ENCODE peak calls at places on chromosome 2, in four cellular contexts. S is AG04450; N is caudate nucleus; H is CD8-positive, alpha-beta memory T cell. B is an unnamed sample.

GRCh38 chr2:218169757-218170546 is 3.2 kb upstream of the CXCR1 start:
- DNase-seq in N (no peak), H (no peak), S (no peak), B (no peak)

GRCh38 chr2:72204156-72204781 is 56.6 kb upstream of the CYP26B1 start:
- DNase-seq in N (no peak), S (no peak), H (no peak), B (no peak)

GRCh38 chr2:20040489-20041172 is 10.8 kb downstream of the LAPTM4A start:
- DNase-seq in S (no peak), H (no peak), N (no peak), B (no peak)

GRCh38 chr2:63719052-63719451 is 122.6 kb upstream of the UGP2 start:
- DNase-seq in H (no peak), S (no peak), N (no peak), B (no peak)

GRCh38 chr2:37775908-37776250 is 104.4 kb upstream of the CDC42EP3 start:
- DNase-seq in H (no peak), N (no peak), S (no peak), B (no peak)

GRCh38 chr2:148781544-148781943 is 93.5 kb upstream of the KIF5C start:
- DNase-seq in S (no peak), N (no peak), H (no peak), B (no peak)

GRCh38 chr2:201191132-201191875 is 8.4 kb downstream of the CASP10 start:
- DNase-seq in N (no peak), S (no peak), H (peak; percentile 26), B (no peak)

GRCh38 chr2:84846041-84846663 is 34.7 kb downstream of the TRABD2A start:
- DNase-seq in S (no peak), H (peak; percentile 75), N (no peak), B (no peak)

GRCh38 chr2:224126001-224126400 is 86.9 kb upstream of the SERPINE2 start:
- DNase-seq in S (no peak), N (no peak), H (no peak), B (no peak)

GRCh38 chr2:227890495-227891079 is 19.2 kb downstream of the DAW1 start:
- DNase-seq in H (peak; percentile 7), S (peak; percentile 10), N (no peak), B (no peak)

GRCh38 chr2:220469201-220469600 is 841.8 kb downstream of the SLC4A3 start:
- DNase-seq in H (no peak), N (no peak), S (peak; percentile 36), B (no peak)

GRCh38 chr2:31271851-31272267 is 37.9 kb downstream of the EHD3 start:
- DNase-seq in H (no peak), N (no peak), S (no peak), B (no peak)

GRCh38 chr2:231673348-231673770 is 35.0 kb upstream of the PTMA start:
- DNase-seq in N (no peak), S (no peak), H (no peak), B (no peak)

GRCh38 chr2:159086332-159086731 is 117.9 kb downstream of the TANC1 start:
- DNase-seq in N (no peak), H (no peak), S (no peak), B (no peak)

GRCh38 chr2:68371581-68371980 is 6.5 kb downstream of the PLEK start:
- DNase-seq in H (peak; percentile 26), S (no peak), N (no peak), B (no peak)

GRCh38 chr2:32128636-32129035 is 37.0 kb upstream of the SLC30A6 start:
- DNase-seq in H (no peak), N (no peak), S (no peak), B (no peak)

GRCh38 chr2:27727257-27727656 is 44.3 kb upstream of the MRPL33 start:
- DNase-seq in N (no peak), H (no peak), S (no peak), B (no peak)

GRCh38 chr2:189466656-189467055 is 25.4 kb downstream of the WDR75 start:
- DNase-seq in N (no peak), S (peak; percentile 1), H (no peak), B (no peak)

GRCh38 chr2:203873921-203874631 is 6.5 kb downstream of the CTLA4 start:
- DNase-seq in S (no peak), H (no peak), N (no peak), B (no peak)

GRCh38 chr2:8882094-8882493 is 44.7 kb upstream of the KIDINS220 start:
- DNase-seq in H (no peak), N (no peak), S (no peak), B (no peak)

GRCh38 chr2:128405467-128405900 is 86.8 kb upstream of the HS6ST1 start:
- DNase-seq in H (no peak), S (no peak), N (no peak), B (no peak)

GRCh38 chr2:10814571-10815331 is 2.2 kb upstream of the PDIA6 start:
- DNase-seq in N (no peak), H (no peak), S (no peak), B (no peak)

DNA sequence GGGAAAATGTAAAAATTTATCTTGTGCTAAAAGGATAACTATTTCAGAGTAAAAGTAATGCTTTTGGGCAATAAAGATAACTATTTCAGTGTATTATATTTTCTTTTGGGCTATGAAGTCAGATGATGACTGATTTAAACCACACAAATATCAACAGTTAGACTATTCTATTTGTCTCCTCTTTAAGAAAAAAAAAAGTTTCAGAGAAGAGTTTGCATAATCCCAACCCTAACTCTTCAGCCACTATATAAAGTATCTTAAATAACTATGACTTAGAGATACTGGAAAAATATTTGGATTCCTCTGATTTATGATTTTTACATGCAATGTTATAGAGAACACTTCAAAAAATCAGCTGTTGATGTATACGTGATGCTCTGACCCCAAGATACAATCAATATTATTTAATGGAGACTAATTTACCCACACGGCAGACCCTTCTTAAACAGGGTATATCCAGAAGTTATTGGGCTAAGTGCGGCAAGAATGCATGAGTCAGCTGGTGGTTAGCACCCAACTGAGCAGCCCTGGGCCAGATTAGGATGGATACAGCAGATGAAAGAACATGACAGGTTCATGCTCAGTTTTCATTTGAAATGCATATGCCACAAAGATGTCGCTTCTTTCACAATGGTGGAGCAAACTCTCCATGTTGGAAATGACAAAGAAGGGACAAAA is 279.0 kb downstream of the AFF3 start:
- DNase-seq in H (no peak), S (no peak), N (no peak), B (no peak)
- H3K27ac ChIP-seq in H (no peak overlapping the region), S (no peak overlapping the region), N (no peak overlapping the region), B (no peak overlapping the region)

GRCh38 chr2:173048901-173049661 is 26.6 kb upstream of the MAP3K20 start:
- DNase-seq in N (no peak), S (peak; percentile 90), H (no peak), B (peak; percentile 99)
- H3K27ac ChIP-seq in N (peak overlapping the region; percentile 15), S (peak overlapping the region; percentile 49), H (no peak overlapping the region), B (peak overlapping the region; percentile 97)

GRCh38 chr2:182378759-182379158 is 48.1 kb downstream of the PDE1A start:
- DNase-seq in N (no peak), S (no peak), H (no peak), B (no peak)
- H3K27ac ChIP-seq in N (no peak overlapping the region), S (no peak overlapping the region), H (no peak overlapping the region), B (no peak overlapping the region)

DNA sequence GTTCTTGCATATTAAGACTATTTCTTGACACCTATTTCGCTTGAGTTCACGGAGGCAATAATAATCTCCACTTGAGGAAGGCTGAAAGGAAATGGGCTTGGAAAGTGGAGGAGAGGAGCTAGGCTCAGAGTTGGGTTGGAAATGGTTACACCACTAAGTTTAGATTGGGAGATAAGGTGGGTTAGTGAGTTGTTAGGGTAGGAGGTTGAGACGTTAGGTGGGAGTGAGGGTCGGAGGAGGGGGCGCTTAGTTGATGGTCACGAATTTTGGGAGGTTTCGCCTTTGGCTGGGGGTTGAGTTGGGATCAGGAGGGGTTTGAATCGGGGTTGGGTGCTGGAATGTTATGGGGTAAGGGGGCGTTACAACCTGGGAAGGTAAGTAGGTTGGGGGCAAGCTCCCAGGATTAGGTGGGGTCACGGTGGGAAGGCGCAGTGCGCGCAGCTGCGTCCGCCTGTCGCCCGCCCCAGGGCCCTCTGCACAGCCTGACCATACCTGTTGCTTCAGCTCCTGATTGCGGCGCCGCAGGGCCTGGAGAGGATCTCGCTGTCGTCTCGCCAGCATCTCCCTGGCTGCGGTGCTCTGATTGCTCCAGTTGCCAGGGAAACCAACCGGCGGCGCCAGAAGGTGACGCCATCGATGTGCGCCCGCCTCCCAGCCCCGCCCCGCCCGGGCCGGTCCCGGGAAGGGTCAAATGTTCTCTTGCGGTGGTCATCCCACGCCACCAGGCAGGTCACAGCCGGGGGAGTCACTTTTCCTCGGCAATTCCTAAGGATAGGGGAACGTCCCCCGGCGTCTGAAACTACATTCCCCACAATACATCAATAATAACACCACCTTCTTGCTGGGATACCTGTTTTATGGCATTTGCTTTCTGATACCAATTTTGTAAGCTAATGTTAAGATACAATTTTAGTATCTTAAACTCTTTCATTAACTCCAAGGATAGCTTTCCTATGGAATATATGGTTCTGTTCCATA is at the start of gene NPHP1:
- DNase-seq in H (peak; percentile 82), S (peak; percentile 44), N (peak; percentile 86), B (peak; percentile 27)
- H3K27ac ChIP-seq in H (peak within 1 kb of the TSS; percentile 71), S (no peak within 1 kb of the TSS), N (peak within 1 kb of the TSS; percentile 42), B (peak within 1 kb of the TSS; percentile 21)

DNA sequence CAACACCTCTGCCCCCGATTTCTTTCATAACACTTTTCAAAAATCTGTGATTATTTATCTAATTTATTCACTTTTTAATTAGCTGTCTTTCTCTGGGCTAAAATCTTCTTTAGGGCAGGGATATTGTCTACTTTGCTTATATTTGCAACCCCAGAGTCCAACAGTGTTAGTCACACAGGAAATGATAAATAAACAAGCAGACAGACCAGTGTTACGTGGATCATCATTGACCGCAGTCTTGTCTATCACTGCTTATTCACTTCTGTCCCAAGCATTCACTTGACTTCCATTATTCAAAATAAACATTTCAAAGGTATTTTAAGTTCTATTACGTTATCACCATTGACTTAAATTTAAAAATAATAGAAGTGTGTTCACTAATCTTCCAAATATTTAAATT is 237.6 kb upstream of the UBE2E3 start:
- DNase-seq in H (no peak), N (no peak), S (no peak), B (peak; percentile 40)
- H3K27ac ChIP-seq in H (no peak overlapping the region), N (no peak overlapping the region), S (no peak overlapping the region), B (peak overlapping the region; percentile 82)

DNA sequence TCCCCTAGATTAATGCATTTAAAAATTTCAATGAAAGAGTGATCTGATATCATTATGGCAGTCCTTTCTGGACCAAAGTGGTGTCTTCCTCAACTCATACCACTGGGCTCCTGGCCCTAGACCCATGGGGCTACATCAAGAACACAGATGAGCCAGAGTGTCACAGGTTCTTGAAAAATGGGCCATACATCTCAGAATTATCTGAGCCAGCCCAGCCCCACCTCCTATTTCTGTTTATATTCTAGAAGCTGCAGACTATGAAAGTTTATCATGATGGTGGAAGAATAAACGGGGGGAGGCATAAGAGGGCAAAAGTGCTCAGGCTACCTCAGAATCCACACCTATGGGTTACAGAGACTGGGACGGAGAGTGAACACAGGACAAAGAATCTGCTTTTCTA is 120.6 kb upstream of the TACR1 start:
- DNase-seq in N (no peak), S (no peak), H (no peak), B (no peak)
- H3K27ac ChIP-seq in N (no peak overlapping the region), S (no peak overlapping the region), H (no peak overlapping the region), B (no peak overlapping the region)

DNA sequence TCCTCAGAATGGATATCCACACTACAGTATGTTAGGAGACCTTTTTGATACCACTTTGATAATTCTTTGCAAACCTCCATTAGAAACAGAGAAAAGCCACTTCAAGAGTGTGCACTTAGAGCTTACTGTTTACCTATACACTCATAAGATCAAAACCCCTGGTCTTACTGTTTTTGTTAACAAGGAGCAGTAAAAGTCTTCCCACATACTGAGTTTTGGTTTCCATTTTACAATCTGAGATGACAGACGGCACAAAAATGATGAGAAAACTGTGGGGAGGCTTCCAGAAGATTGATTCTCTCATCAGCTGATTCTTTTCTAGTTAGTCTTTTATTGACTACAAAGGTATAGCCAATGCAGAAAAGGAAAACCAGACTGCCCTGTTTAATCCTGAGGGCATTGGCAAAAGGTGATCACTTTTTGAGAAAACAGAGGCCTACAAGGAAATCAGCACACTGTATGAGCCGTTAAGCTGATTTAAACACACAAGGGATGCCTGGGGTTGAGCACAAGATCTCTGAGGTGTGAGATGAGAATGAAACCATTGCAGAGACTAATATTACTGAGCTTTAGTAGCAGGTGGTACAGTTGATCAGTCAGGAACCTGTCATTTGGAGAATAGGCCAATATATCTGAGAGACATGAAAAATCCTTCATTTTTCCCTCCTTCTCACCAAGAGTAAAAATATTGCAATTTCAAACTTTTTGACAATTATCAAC is 368.6 kb downstream of the GRB14 start:
- DNase-seq in H (no peak), S (no peak), N (no peak), B (no peak)
- H3K27ac ChIP-seq in H (no peak overlapping the region), S (no peak overlapping the region), N (no peak overlapping the region), B (no peak overlapping the region)